ENCODE peak calls at places on chromosomes 4 and X, in ten cellular contexts. One of them, this sample, is unnamed.
A peak's percentile ranks its signal among the peaks of the same experiment; 100 is the strongest.

GRCh38 chr4:47654972-47655693 is 170.1 kb downstream of the ATP10D start:
- DNase-seq in NCI-H1694 treated with DMSO at 0.1 percent for 48 hours: no peak
- DNase-seq in stimulated activated CD8-positive, alpha-beta memory T cell treated with anti-CD3 and anti-CD28 coated beads, Interleukin-4, amount 100 ng/mL, for 4 hours: no peak
- DNase-seq in GM13977: no peak
- DNase-seq in HTR-8/SVneo: no peak
- DNase-seq in brain microvascular endothelial cell: no peak
- DNase-seq in hippocampal formation: no peak
- DNase-seq in NCI-H1417 treated with DMSO at 0.1 percent for 48 hours: no peak
- DNase-seq in aorta: no peak
- DNase-seq in foreskin melanocyte: no peak
- DNase-seq in this sample: no peak

GRCh38 chr4:156976147-156976546 is 4.5 kb upstream of the PDGFC start:
- DNase-seq in NCI-H1694 treated with DMSO at 0.1 percent for 48 hours: no peak
- DNase-seq in HTR-8/SVneo: peak; percentile 51
- DNase-seq in NCI-H1417 treated with DMSO at 0.1 percent for 48 hours: no peak
- DNase-seq in stimulated activated CD8-positive, alpha-beta memory T cell treated with anti-CD3 and anti-CD28 coated beads, Interleukin-4, amount 100 ng/mL, for 4 hours: no peak
- DNase-seq in hippocampal formation: no peak
- DNase-seq in aorta: no peak
- DNase-seq in brain microvascular endothelial cell: no peak
- DNase-seq in GM13977: no peak
- DNase-seq in foreskin melanocyte: no peak
- DNase-seq in this sample: no peak

GRCh38 chr4:121370729-121371325 is 10.0 kb downstream of the QRFPR start:
- DNase-seq in GM13977: no peak
- DNase-seq in brain microvascular endothelial cell: peak; percentile 61
- DNase-seq in HTR-8/SVneo: no peak
- DNase-seq in aorta: no peak
- DNase-seq in foreskin melanocyte: peak; percentile 20
- DNase-seq in stimulated activated CD8-positive, alpha-beta memory T cell treated with anti-CD3 and anti-CD28 coated beads, Interleukin-4, amount 100 ng/mL, for 4 hours: no peak
- DNase-seq in hippocampal formation: peak; percentile 36
- DNase-seq in NCI-H1694 treated with DMSO at 0.1 percent for 48 hours: peak; percentile 10
- DNase-seq in NCI-H1417 treated with DMSO at 0.1 percent for 48 hours: no peak
- DNase-seq in this sample: no peak

GRCh38 chr4:95249402-95250043 is 299.2 kb downstream of the UNC5C start:
- DNase-seq in aorta: no peak
- DNase-seq in brain microvascular endothelial cell: no peak
- DNase-seq in hippocampal formation: no peak
- DNase-seq in GM13977: no peak
- DNase-seq in foreskin melanocyte: no peak
- DNase-seq in stimulated activated CD8-positive, alpha-beta memory T cell treated with anti-CD3 and anti-CD28 coated beads, Interleukin-4, amount 100 ng/mL, for 4 hours: no peak
- DNase-seq in NCI-H1417 treated with DMSO at 0.1 percent for 48 hours: no peak
- DNase-seq in NCI-H1694 treated with DMSO at 0.1 percent for 48 hours: no peak
- DNase-seq in HTR-8/SVneo: no peak
- DNase-seq in this sample: no peak

GRCh38 chr4:1316537-1317168 is 27.0 kb downstream of the MAEA start:
- DNase-seq in hippocampal formation: no peak
- DNase-seq in GM13977: no peak
- DNase-seq in aorta: no peak
- DNase-seq in brain microvascular endothelial cell: no peak
- DNase-seq in NCI-H1694 treated with DMSO at 0.1 percent for 48 hours: no peak
- DNase-seq in NCI-H1417 treated with DMSO at 0.1 percent for 48 hours: no peak
- DNase-seq in foreskin melanocyte: no peak
- DNase-seq in HTR-8/SVneo: no peak
- DNase-seq in stimulated activated CD8-positive, alpha-beta memory T cell treated with anti-CD3 and anti-CD28 coated beads, Interleukin-4, amount 100 ng/mL, for 4 hours: no peak
- DNase-seq in this sample: no peak

GRCh38 chrX:10168226-10168625 is 11.5 kb downstream of the CLCN4 start:
- DNase-seq in stimulated activated CD8-positive, alpha-beta memory T cell treated with anti-CD3 and anti-CD28 coated beads, Interleukin-4, amount 100 ng/mL, for 4 hours: no peak
- DNase-seq in NCI-H1694 treated with DMSO at 0.1 percent for 48 hours: no peak
- DNase-seq in hippocampal formation: no peak
- DNase-seq in foreskin melanocyte: no peak
- DNase-seq in brain microvascular endothelial cell: no peak
- DNase-seq in GM13977: no peak
- DNase-seq in aorta: no peak
- DNase-seq in HTR-8/SVneo: no peak
- DNase-seq in NCI-H1417 treated with DMSO at 0.1 percent for 48 hours: no peak
- DNase-seq in this sample: no peak

GRCh38 chrX:147838465-147839131 is 73.1 kb upstream of the FMR1 start:
- DNase-seq in GM13977: peak; percentile 12
- DNase-seq in brain microvascular endothelial cell: no peak
- DNase-seq in NCI-H1694 treated with DMSO at 0.1 percent for 48 hours: peak; percentile 25
- DNase-seq in foreskin melanocyte: no peak
- DNase-seq in hippocampal formation: no peak
- DNase-seq in HTR-8/SVneo: no peak
- DNase-seq in stimulated activated CD8-positive, alpha-beta memory T cell treated with anti-CD3 and anti-CD28 coated beads, Interleukin-4, amount 100 ng/mL, for 4 hours: no peak
- DNase-seq in NCI-H1417 treated with DMSO at 0.1 percent for 48 hours: no peak
- DNase-seq in aorta: no peak
- DNase-seq in this sample: no peak

GRCh38 chr4:77453911-77454310 is 151.7 kb upstream of the CXCL13 start:
- DNase-seq in stimulated activated CD8-positive, alpha-beta memory T cell treated with anti-CD3 and anti-CD28 coated beads, Interleukin-4, amount 100 ng/mL, for 4 hours: no peak
- DNase-seq in GM13977: no peak
- DNase-seq in hippocampal formation: no peak
- DNase-seq in aorta: no peak
- DNase-seq in brain microvascular endothelial cell: no peak
- DNase-seq in NCI-H1417 treated with DMSO at 0.1 percent for 48 hours: no peak
- DNase-seq in HTR-8/SVneo: no peak
- DNase-seq in NCI-H1694 treated with DMSO at 0.1 percent for 48 hours: no peak
- DNase-seq in foreskin melanocyte: peak; percentile 42
- DNase-seq in this sample: no peak

GRCh38 chr4:61648264-61648663 is 448.1 kb downstream of the ADGRL3 start:
- DNase-seq in NCI-H1417 treated with DMSO at 0.1 percent for 48 hours: no peak
- DNase-seq in NCI-H1694 treated with DMSO at 0.1 percent for 48 hours: no peak
- DNase-seq in stimulated activated CD8-positive, alpha-beta memory T cell treated with anti-CD3 and anti-CD28 coated beads, Interleukin-4, amount 100 ng/mL, for 4 hours: no peak
- DNase-seq in aorta: no peak
- DNase-seq in HTR-8/SVneo: no peak
- DNase-seq in hippocampal formation: peak; percentile 17
- DNase-seq in foreskin melanocyte: no peak
- DNase-seq in brain microvascular endothelial cell: no peak
- DNase-seq in GM13977: no peak
- DNase-seq in this sample: peak; percentile 29

GRCh38 chr4:152927737-152928136 is 8.4 kb upstream of the FHDC1 start:
- DNase-seq in foreskin melanocyte: no peak
- DNase-seq in GM13977: no peak
- DNase-seq in brain microvascular endothelial cell: no peak
- DNase-seq in NCI-H1694 treated with DMSO at 0.1 percent for 48 hours: no peak
- DNase-seq in hippocampal formation: no peak
- DNase-seq in HTR-8/SVneo: no peak
- DNase-seq in NCI-H1417 treated with DMSO at 0.1 percent for 48 hours: no peak
- DNase-seq in stimulated activated CD8-positive, alpha-beta memory T cell treated with anti-CD3 and anti-CD28 coated beads, Interleukin-4, amount 100 ng/mL, for 4 hours: no peak
- DNase-seq in aorta: no peak
- DNase-seq in this sample: no peak

GRCh38 chrX:105876658-105877057 is 54.3 kb downstream of the NRK start:
- DNase-seq in stimulated activated CD8-positive, alpha-beta memory T cell treated with anti-CD3 and anti-CD28 coated beads, Interleukin-4, amount 100 ng/mL, for 4 hours: no peak
- DNase-seq in HTR-8/SVneo: no peak
- DNase-seq in GM13977: peak; percentile 2
- DNase-seq in brain microvascular endothelial cell: no peak
- DNase-seq in foreskin melanocyte: no peak
- DNase-seq in NCI-H1417 treated with DMSO at 0.1 percent for 48 hours: no peak
- DNase-seq in aorta: no peak
- DNase-seq in NCI-H1694 treated with DMSO at 0.1 percent for 48 hours: no peak
- DNase-seq in hippocampal formation: no peak
- DNase-seq in this sample: no peak

GRCh38 chr4:94256833-94257232 is 49.2 kb downstream of the SMARCAD1 start:
- DNase-seq in NCI-H1694 treated with DMSO at 0.1 percent for 48 hours: no peak
- DNase-seq in NCI-H1417 treated with DMSO at 0.1 percent for 48 hours: no peak
- DNase-seq in brain microvascular endothelial cell: no peak
- DNase-seq in stimulated activated CD8-positive, alpha-beta memory T cell treated with anti-CD3 and anti-CD28 coated beads, Interleukin-4, amount 100 ng/mL, for 4 hours: no peak
- DNase-seq in HTR-8/SVneo: no peak
- DNase-seq in foreskin melanocyte: no peak
- DNase-seq in aorta: no peak
- DNase-seq in hippocampal formation: no peak
- DNase-seq in GM13977: no peak
- DNase-seq in this sample: no peak

GRCh38 chr4:139672215-139672614 is 6.6 kb downstream of the MGST2 start:
- DNase-seq in HTR-8/SVneo: no peak
- DNase-seq in foreskin melanocyte: no peak
- DNase-seq in NCI-H1694 treated with DMSO at 0.1 percent for 48 hours: no peak
- DNase-seq in aorta: no peak
- DNase-seq in hippocampal formation: no peak
- DNase-seq in brain microvascular endothelial cell: no peak
- DNase-seq in stimulated activated CD8-positive, alpha-beta memory T cell treated with anti-CD3 and anti-CD28 coated beads, Interleukin-4, amount 100 ng/mL, for 4 hours: no peak
- DNase-seq in GM13977: no peak
- DNase-seq in NCI-H1417 treated with DMSO at 0.1 percent for 48 hours: no peak
- DNase-seq in this sample: peak; percentile 56

GRCh38 chr4:183989471-183989870 is 84.4 kb downstream of the STOX2 start:
- DNase-seq in aorta: no peak
- DNase-seq in NCI-H1417 treated with DMSO at 0.1 percent for 48 hours: no peak
- DNase-seq in foreskin melanocyte: no peak
- DNase-seq in HTR-8/SVneo: no peak
- DNase-seq in stimulated activated CD8-positive, alpha-beta memory T cell treated with anti-CD3 and anti-CD28 coated beads, Interleukin-4, amount 100 ng/mL, for 4 hours: no peak
- DNase-seq in hippocampal formation: no peak
- DNase-seq in NCI-H1694 treated with DMSO at 0.1 percent for 48 hours: no peak
- DNase-seq in brain microvascular endothelial cell: no peak
- DNase-seq in GM13977: no peak
- DNase-seq in this sample: no peak

GRCh38 chrX:14027511-14028019 is 2.1 kb downstream of the GEMIN8 start:
- DNase-seq in aorta: no peak
- DNase-seq in brain microvascular endothelial cell: peak; percentile 27
- DNase-seq in HTR-8/SVneo: no peak
- DNase-seq in GM13977: peak; percentile 56
- DNase-seq in NCI-H1694 treated with DMSO at 0.1 percent for 48 hours: no peak
- DNase-seq in foreskin melanocyte: peak; percentile 90
- DNase-seq in stimulated activated CD8-positive, alpha-beta memory T cell treated with anti-CD3 and anti-CD28 coated beads, Interleukin-4, amount 100 ng/mL, for 4 hours: no peak
- DNase-seq in NCI-H1417 treated with DMSO at 0.1 percent for 48 hours: no peak
- DNase-seq in hippocampal formation: peak; percentile 67
- DNase-seq in this sample: no peak

GRCh38 chrX:153876112-153876491 is 9.9 kb downstream of the L1CAM start:
- DNase-seq in aorta: no peak
- DNase-seq in HTR-8/SVneo: no peak
- DNase-seq in GM13977: peak; percentile 36
- DNase-seq in NCI-H1417 treated with DMSO at 0.1 percent for 48 hours: no peak
- DNase-seq in hippocampal formation: no peak
- DNase-seq in foreskin melanocyte: no peak
- DNase-seq in brain microvascular endothelial cell: no peak
- DNase-seq in stimulated activated CD8-positive, alpha-beta memory T cell treated with anti-CD3 and anti-CD28 coated beads, Interleukin-4, amount 100 ng/mL, for 4 hours: no peak
- DNase-seq in NCI-H1694 treated with DMSO at 0.1 percent for 48 hours: no peak
- DNase-seq in this sample: no peak

GRCh38 chrX:88853925-88854324 is 106.9 kb downstream of the CPXCR1 start:
- DNase-seq in NCI-H1417 treated with DMSO at 0.1 percent for 48 hours: no peak
- DNase-seq in foreskin melanocyte: no peak
- DNase-seq in GM13977: no peak
- DNase-seq in NCI-H1694 treated with DMSO at 0.1 percent for 48 hours: no peak
- DNase-seq in HTR-8/SVneo: no peak
- DNase-seq in hippocampal formation: no peak
- DNase-seq in aorta: no peak
- DNase-seq in stimulated activated CD8-positive, alpha-beta memory T cell treated with anti-CD3 and anti-CD28 coated beads, Interleukin-4, amount 100 ng/mL, for 4 hours: no peak
- DNase-seq in brain microvascular endothelial cell: no peak
- DNase-seq in this sample: no peak

GRCh38 chr4:97370581-97370980 is 772.7 kb downstream of the STPG2 start:
- DNase-seq in HTR-8/SVneo: no peak
- DNase-seq in NCI-H1417 treated with DMSO at 0.1 percent for 48 hours: no peak
- DNase-seq in aorta: no peak
- DNase-seq in hippocampal formation: no peak
- DNase-seq in foreskin melanocyte: no peak
- DNase-seq in brain microvascular endothelial cell: no peak
- DNase-seq in NCI-H1694 treated with DMSO at 0.1 percent for 48 hours: no peak
- DNase-seq in stimulated activated CD8-positive, alpha-beta memory T cell treated with anti-CD3 and anti-CD28 coated beads, Interleukin-4, amount 100 ng/mL, for 4 hours: no peak
- DNase-seq in GM13977: no peak
- DNase-seq in this sample: no peak

GRCh38 chrX:11395859-11396258 is 102.6 kb downstream of the AMELX start:
- DNase-seq in foreskin melanocyte: no peak
- DNase-seq in NCI-H1694 treated with DMSO at 0.1 percent for 48 hours: no peak
- DNase-seq in HTR-8/SVneo: no peak
- DNase-seq in brain microvascular endothelial cell: no peak
- DNase-seq in NCI-H1417 treated with DMSO at 0.1 percent for 48 hours: no peak
- DNase-seq in stimulated activated CD8-positive, alpha-beta memory T cell treated with anti-CD3 and anti-CD28 coated beads, Interleukin-4, amount 100 ng/mL, for 4 hours: no peak
- DNase-seq in hippocampal formation: no peak
- DNase-seq in aorta: no peak
- DNase-seq in GM13977: no peak
- DNase-seq in this sample: no peak

This sample was measured in retinal pigment epithelial cell.